ENCODE peak calls at places on chromosomes 11 and 22, in five cellular contexts. R is K562, A is GM12891, H is GM12878, P is H1. K is an unnamed sample.
A peak's percentile ranks its signal among the peaks of the same experiment; 100 is the strongest.

GRCh38 chr11:134505125-134505524 is 93.1 kb upstream of the B3GAT1 start:
- DNase-seq in R (no peak), A (no peak), H (no peak), P (no peak), K (no peak)

GRCh38 chr22:44983878-44984482 is 25.8 kb downstream of the PHF21B start:
- DNase-seq in R (no peak), A (no peak), H (no peak), P (no peak), K (no peak)

GRCh38 chr22:37027556-37027955 is 8.0 kb downstream of the MPST start:
- DNase-seq in R (no peak), A (no peak), H (no peak), P (no peak), K (no peak)

GRCh38 chr11:14310696-14311095 is 48.3 kb downstream of the RRAS2 start:
- DNase-seq in R (no peak), A (no peak), H (no peak), P (no peak), K (no peak)

GRCh38 chr22:37525073-37525745 is 6.0 kb upstream of the CARD10 start:
- DNase-seq in R (no peak), A (no peak), H (no peak), P (no peak), K (no peak)

GRCh38 chr11:1163321-1163910 is 5.7 kb downstream of the MUC5AC start:
- DNase-seq in R (no peak), A (no peak), H (no peak), P (no peak), K (no peak)

GRCh38 chr11:97965849-97966646 is 1054.7 kb upstream of the CNTN5 start:
- DNase-seq in R (no peak), A (no peak), H (no peak), P (no peak), K (no peak)

GRCh38 chr22:18093661-18094060 is 15.9 kb downstream of the PEX26 start:
- DNase-seq in R (no peak), A (no peak), H (no peak), P (no peak), K (no peak)

GRCh38 chr11:111531156-111531555 is 9.4 kb upstream of the LAYN start:
- DNase-seq in R (no peak), A (no peak), H (no peak), P (no peak), K (no peak)

GRCh38 chr11:47259178-47259977 is 1.6 kb downstream of the NR1H3 start:
- DNase-seq in R (no peak), A (no peak), H (no peak), P (peak; percentile 85), K (no peak)

GRCh38 chr22:27578937-27579617 is 222.5 kb downstream of the MN1 start:
- DNase-seq in R (no peak), A (no peak), H (no peak), P (no peak), K (no peak)

GRCh38 chr11:29782447-29782846 is 234.4 kb downstream of the KCNA4 start:
- DNase-seq in R (no peak), A (no peak), H (no peak), P (no peak), K (no peak)

GRCh38 chr11:34624069-34624468 is 3.2 kb downstream of the EHF start:
- DNase-seq in R (no peak), A (no peak), H (peak; percentile 38), P (no peak), K (no peak)

GRCh38 chr11:47373876-47374820 is 4.2 kb downstream of the SPI1 start:
- DNase-seq in R (peak; percentile 83), A (peak; percentile 83), H (no peak), P (peak; percentile 93), K (peak; percentile 82)

GRCh38 chr22:17629646-17630045 is 1.1 kb upstream of the ATP6V1E1 start:
- DNase-seq in R (no peak), A (no peak), H (no peak), P (no peak), K (no peak)

GRCh38 chr22:17109113-17109865 is 11.9 kb downstream of the TMEM121B start:
- DNase-seq in R (no peak), A (no peak), H (no peak), P (no peak), K (no peak)

GRCh38 chr11:15114501-15115475 is at the start of gene INSC:
- DNase-seq in R (no peak), A (no peak), H (no peak), P (peak; percentile 58), K (no peak)

DNA sequence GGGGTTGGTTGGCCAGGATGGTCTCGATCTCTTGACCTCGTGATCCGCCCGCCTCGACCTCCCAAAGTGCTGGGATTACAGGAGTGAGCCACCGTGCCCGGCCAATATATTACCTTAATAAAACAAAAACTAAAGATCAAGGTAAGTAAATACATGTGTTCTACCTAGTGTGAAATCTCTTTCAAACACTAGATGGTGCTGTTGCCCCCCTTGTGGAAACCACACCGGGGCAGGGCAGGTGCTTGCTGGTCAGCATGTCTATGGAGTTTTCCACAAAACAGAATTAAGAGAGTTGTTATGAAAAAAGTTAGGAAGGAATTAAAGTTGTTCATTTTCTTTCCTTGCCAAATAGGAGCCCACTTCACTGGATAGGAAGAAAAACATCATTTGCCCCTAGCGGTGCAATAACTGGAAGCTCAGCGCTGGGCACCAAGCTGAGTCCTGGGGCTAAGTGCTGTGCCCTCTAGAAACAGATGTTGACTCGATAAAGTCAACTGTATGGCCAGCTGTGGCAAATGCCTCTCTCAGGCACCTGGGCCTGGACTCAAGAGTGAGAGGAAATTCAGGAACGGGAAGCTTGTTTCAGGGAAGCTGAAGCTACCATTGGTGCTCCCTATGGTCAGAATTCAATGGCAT is 6.3 kb upstream of the KCNJ5 start:
- DNase-seq in R (peak; percentile 64), A (no peak), H (no peak), P (peak; percentile 78), K (no peak)
- TF ChIP-seq POLR2A in R (no peak), A (no peak), H (no peak), P (no peak), K (no peak)

GRCh38 chr11:125402436-125402835 is 93.6 kb downstream of the FEZ1 start:
- DNase-seq in R (no peak), A (no peak), H (no peak), P (no peak), K (no peak)
- TF ChIP-seq TAF1 in R (no peak), A (no peak), H (no peak), P (no peak), K (no peak)

GRCh38 chr11:69637956-69638871 is 2.7 kb upstream of the CCND1 start:
- DNase-seq in R (no peak), A (no peak), H (no peak), P (peak; percentile 87), K (no peak)
- TF ChIP-seq POLR2AphosphoS5 in R (no peak), A (no peak), H (no peak), P (peak; percentile 51), K (no peak)

DNA sequence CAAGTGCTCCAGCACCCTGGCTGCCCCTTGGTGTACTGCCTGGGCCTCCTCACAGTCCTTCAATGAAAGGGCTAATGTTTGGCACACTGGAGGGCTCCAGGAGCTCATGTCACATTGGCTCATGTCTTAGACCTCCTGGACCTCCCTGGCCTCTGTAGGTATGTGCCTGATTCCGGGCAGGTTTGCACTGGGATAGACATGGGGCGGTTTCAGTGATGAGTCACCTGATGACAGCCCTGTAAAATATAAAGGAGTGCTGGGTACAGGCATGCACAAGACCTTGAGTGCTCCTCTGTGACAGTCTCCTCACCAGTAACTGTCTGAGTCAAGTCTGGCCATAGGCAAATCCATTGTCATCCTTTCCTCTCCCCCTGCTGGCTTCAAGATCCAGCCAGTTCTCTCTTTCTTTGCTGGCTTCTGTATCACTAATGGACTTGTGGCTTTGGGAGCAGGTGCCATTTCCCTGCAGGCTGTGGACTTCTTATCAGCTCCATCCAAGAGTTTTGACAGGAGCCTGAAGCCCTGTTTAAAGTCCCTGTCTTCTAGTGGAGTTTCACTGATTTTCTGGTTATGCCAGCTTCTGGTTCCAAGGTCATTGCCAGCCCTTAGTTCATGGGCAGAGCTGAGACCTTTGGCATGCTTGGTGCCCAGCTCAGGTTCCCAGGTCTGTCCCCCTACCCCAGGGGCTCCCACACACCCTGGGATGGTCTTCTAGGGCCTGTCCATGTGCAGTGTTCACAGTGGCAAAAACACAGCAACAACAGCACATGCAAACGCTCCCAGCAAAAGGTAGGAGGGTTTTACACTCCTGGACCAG is 22.7 kb upstream of the P2RY2 start:
- DNase-seq in R (no peak), A (no peak), H (no peak), P (no peak), K (no peak)
- TF ChIP-seq POLR2A in R (no peak), A (no peak), H (no peak), P (no peak), K (no peak)

DNA sequence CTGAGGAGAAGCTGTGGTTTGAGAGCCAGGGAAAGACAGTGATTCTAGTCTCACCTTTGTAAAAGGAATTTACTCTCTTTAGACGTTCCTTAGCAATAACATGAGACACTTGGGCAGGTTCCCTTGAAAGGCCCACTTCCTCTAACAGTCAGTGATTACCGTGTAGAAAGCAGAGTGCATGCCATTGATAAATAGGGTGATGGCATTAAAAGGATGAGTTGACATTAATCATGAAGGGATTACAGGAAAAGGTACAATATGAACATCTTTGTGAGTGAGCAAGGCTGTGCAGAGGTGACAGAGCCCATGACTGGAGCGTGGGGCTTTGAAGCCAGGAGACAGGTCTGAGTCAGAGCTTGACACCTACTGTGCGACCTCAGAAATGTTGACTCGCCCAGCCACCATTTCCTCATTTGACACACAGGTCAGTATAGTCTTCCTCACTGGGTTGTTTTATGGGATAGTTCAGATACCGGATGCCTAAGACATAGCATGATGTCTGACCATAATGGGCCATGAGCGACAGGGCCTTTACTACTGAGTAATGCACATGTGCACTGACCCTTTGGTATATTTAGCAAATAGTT is 341.7 kb upstream of the MTNR1B start:
- DNase-seq in R (no peak), A (no peak), H (no peak), P (no peak), K (no peak)
- TF ChIP-seq TAF1 in R (no peak), A (no peak), H (no peak), P (no peak), K (no peak)